ENCODE peak calls at places on chromosomes 1 and 21, in four cellular contexts. B is astrocyte; A is MG63; O is stimulated activated CD4-positive, alpha-beta T cell treated with anti-CD3 and anti-CD28 coated beads, Interleukin-1b, Interleukin-23, amount 100 ng/mL, for 4 hours. I is an unnamed sample.

GRCh38 chr1:184387871-184388670 is 1.2 kb downstream of the C1orf21 start:
- DNase-seq in B (peak; percentile 78), A (peak; percentile 66), O (no peak), I (peak; percentile 79)

GRCh38 chr1:177629526-177629925 is 340.3 kb downstream of the SEC16B start:
- DNase-seq in B (peak; percentile 58), A (no peak), O (no peak), I (peak; percentile 0)

GRCh38 chr1:180609643-180610555 is 21.9 kb upstream of the XPR1 start:
- DNase-seq in B (no peak), A (no peak), O (no peak), I (peak; percentile 60)

GRCh38 chr1:222331340-222331739 is 216.6 kb downstream of the HHIPL2 start:
- DNase-seq in B (peak; percentile 90), A (no peak), O (no peak), I (peak; percentile 96)

GRCh38 chr21:44771896-44772525 is 29.6 kb downstream of the UBE2G2 start:
- DNase-seq in B (no peak), A (no peak), O (no peak), I (no peak)

GRCh38 chr1:225811622-225812487 is 1.9 kb downstream of the EPHX1 start:
- DNase-seq in B (no peak), A (peak; percentile 34), O (no peak), I (no peak)

GRCh38 chr1:3306583-3307285 is 147.7 kb upstream of the ARHGEF16 start:
- DNase-seq in B (peak; percentile 92), A (no peak), O (no peak), I (peak; percentile 87)

GRCh38 chr1:238914346-238914745 is 472.0 kb upstream of the CHRM3 start:
- DNase-seq in B (no peak), A (no peak), O (no peak), I (no peak)

GRCh38 chr1:247494746-247495145 is 36.8 kb upstream of the OR2B11 start:
- DNase-seq in B (no peak), A (no peak), O (no peak), I (peak; percentile 30)

I was measured in amniotic epithelial cell.